ENCODE peak calls at places on chromosome 4, in ten cellular contexts. H is left ventricle myocardium inferior; B is psoas muscle; F is WERI-Rb-1; V is pancreas; X is brain microvascular endothelial cell; W is tibial artery; U is CD8-positive, alpha-beta T cell; G is neural progenitor cell; M is cardiac muscle cell. T is an unnamed sample.

GRCh38 chr4:142446965-142447474 is 399.1 kb downstream of the INPP4B start:
- DNase-seq in M (no peak), X (no peak), G (no peak), B (no peak), U (no peak), F (no peak), H (no peak), V (no peak), W (no peak), T (no peak)

GRCh38 chr4:173448919-173449641 is 50.2 kb upstream of the SCRG1 start:
- DNase-seq in F (no peak), X (no peak), G (no peak), H (peak), B (no peak), V (no peak), U (no peak), M (peak), W (no peak), T (no peak)

GRCh38 chr4:173169428-173170209 is 1.0 kb downstream of the GALNT7 start:
- DNase-seq in M (peak), W (peak), F (peak), X (no peak), B (peak), H (peak), G (peak), V (peak), U (peak), T (peak)

GRCh38 chr4:17613761-17614415 is 553 bp upstream of the MED28 start:
- DNase-seq in M (peak), F (no peak), G (peak), B (no peak), V (no peak), W (no peak), H (no peak), U (peak), X (peak), T (peak)

GRCh38 chr4:55512922-55513571 is 33.7 kb downstream of the CLOCK start:
- DNase-seq in H (no peak), B (no peak), W (no peak), G (no peak), U (no peak), F (no peak), X (no peak), V (no peak), M (no peak), T (no peak)

GRCh38 chr4:80014531-80014930 is 58.5 kb downstream of the ANTXR2 start:
- DNase-seq in X (peak), V (no peak), G (no peak), W (no peak), B (no peak), U (no peak), M (no peak), H (no peak), F (no peak), T (no peak)

GRCh38 chr4:26342328-26343040 is 21.7 kb downstream of the RBPJ start:
- DNase-seq in G (no peak), W (no peak), M (peak), F (no peak), B (no peak), X (peak), U (no peak), V (no peak), H (no peak), T (no peak)

GRCh38 chr4:89744915-89745314 is 92.0 kb downstream of the SNCA start:
- DNase-seq in X (no peak), G (no peak), H (no peak), U (no peak), W (no peak), B (no peak), V (no peak), F (no peak), M (no peak), T (no peak)

GRCh38 chr4:147096667-147097604 is 151.3 kb upstream of the TTC29 start:
- DNase-seq in U (no peak), W (no peak), G (peak), H (no peak), F (no peak), V (no peak), B (no peak), M (peak), X (no peak), T (no peak)

GRCh38 chr4:119906277-119906676 is 160.4 kb downstream of the MAD2L1 start:
- DNase-seq in F (no peak), B (no peak), H (no peak), V (no peak), U (no peak), G (no peak), W (no peak), M (no peak), X (no peak), T (no peak)

GRCh38 chr4:84597450-84597849 is 14.5 kb downstream of the CDS1 start:
- DNase-seq in U (no peak), X (no peak), W (no peak), F (no peak), H (no peak), G (no peak), M (no peak), B (no peak), V (no peak), T (no peak)

GRCh38 chr4:85475631-85476233 is 782 bp downstream of the ARHGAP24 start:
- DNase-seq in U (no peak), X (no peak), B (peak), F (no peak), V (no peak), M (peak), G (no peak), W (no peak), H (peak), T (no peak)

GRCh38 chr4:110518889-110519490 is 43.0 kb downstream of the ENPEP start:
- DNase-seq in M (peak), U (peak), V (peak), F (peak), X (peak), G (peak), B (no peak), W (no peak), H (no peak), T (no peak)

GRCh38 chr4:140756292-140757219 is at the start of gene TBC1D9:
- DNase-seq in M (peak), G (peak), F (peak), W (peak), X (peak), V (peak), U (no peak), H (peak), B (peak), T (peak)

GRCh38 chr4:4593596-4593995 is 51.7 kb upstream of the STX18 start:
- DNase-seq in H (no peak), W (no peak), F (no peak), M (no peak), B (no peak), U (no peak), X (no peak), G (no peak), V (no peak), T (no peak)

GRCh38 chr4:34258176-34258575 is 1986.1 kb downstream of the ARAP2 start:
- DNase-seq in H (no peak), W (no peak), U (no peak), M (no peak), B (no peak), V (no peak), G (no peak), F (no peak), X (no peak), T (no peak)

GRCh38 chr4:160257324-160257723 is 1154.4 kb downstream of the RAPGEF2 start:
- DNase-seq in U (no peak), G (no peak), F (no peak), W (no peak), B (no peak), X (no peak), H (no peak), M (no peak), V (no peak), T (no peak)

GRCh38 chr4:76623217-76624060 is 188.4 kb downstream of the SHROOM3 start:
- DNase-seq in M (no peak), U (no peak), W (no peak), V (no peak), X (peak), B (no peak), F (no peak), G (no peak), H (no peak), T (no peak)

GRCh38 chr4:11954093-11954492 is 525.4 kb upstream of the HS3ST1 start:
- DNase-seq in X (no peak), G (peak), U (no peak), W (no peak), F (peak), B (no peak), H (no peak), V (no peak), M (peak), T (no peak)

GRCh38 chr4:73435984-73436383 is at the start of gene AFP:
- DNase-seq in F (no peak), B (no peak), W (no peak), X (no peak), G (no peak), M (no peak), V (no peak), U (no peak), H (no peak), T (no peak)

DNA sequence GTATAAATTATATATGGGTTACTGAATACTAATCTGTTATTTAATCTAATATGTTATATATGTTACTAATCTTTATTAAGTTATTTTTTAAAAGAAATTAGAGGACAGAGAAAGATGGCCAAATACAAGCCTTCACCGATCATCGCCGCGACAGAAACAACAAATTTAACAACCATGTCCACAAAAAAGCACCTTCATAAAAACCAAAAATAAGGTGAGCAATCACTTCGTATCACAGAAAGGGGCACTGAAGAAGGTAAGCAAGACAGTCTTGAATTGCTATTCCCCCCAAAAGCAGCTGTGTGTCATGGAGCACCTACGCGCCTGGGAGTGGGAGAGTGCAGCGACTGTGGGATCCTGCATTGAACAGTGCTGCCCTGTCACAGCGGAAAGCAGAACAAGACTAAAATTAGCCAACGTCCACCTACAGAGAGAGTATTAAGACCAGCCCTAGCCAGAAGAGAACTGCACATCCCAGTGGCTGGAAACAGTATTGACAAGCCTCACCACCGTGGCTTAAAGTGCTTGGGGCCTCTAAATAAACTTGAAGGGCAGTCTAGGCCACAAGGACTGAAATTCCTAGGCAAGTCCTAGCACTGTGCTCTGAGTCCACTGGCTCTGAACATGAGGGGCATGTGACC is 38.5 kb downstream of the LRBA start:
- DNase-seq in F (no peak), G (peak), X (no peak), V (no peak), M (peak), W (no peak), H (no peak), B (no peak), U (no peak), T (no peak)
- TF ChIP-seq CTCF in F (peak), G (peak), X (no peak), V (no peak), M (no peak), W (no peak), H (no peak), B (no peak), U (no peak), T (no peak)

GRCh38 chr4:48680848-48681568 is 99.1 kb downstream of the FRYL start:
- DNase-seq in X (no peak), V (no peak), W (no peak), H (no peak), U (no peak), F (no peak), B (no peak), M (no peak), G (no peak), T (no peak)
- H3K27ac ChIP-seq in X (no peak), V (no peak), W (no peak), H (peak), U (no peak), F (no peak), B (no peak), M (no peak), G (no peak), T (no peak)

DNA sequence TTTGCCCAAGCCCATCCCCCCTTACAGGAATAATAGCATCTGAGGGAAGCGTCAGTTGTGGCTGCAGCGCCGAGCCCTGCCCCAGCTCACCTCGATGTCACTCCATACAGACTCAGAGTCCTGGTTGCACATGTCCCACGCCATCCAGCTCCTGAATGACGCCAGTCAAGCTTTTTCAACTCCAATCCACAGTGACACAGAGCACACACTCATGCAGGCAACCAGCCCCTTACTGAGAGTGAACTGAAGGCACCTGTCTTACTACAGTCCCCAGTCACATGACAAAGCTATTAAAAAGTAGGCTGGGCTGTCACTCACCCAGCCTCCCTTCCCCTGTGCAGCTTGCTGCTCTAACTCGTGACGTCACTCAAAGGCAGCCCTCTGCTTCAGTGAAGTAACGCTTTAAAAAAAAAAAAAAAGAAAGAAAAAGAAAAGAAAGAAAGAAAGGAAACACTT is at the start of gene PPARGC1A:
- DNase-seq in H (peak), G (peak), X (no peak), M (peak), W (peak), B (peak), V (peak), U (no peak), F (peak), T (peak)
- H3K4me3 ChIP-seq in H (peak), G (peak), X (peak), M (peak), W (peak), B (peak), V (peak), U (no peak), F (peak), T (peak)

DNA sequence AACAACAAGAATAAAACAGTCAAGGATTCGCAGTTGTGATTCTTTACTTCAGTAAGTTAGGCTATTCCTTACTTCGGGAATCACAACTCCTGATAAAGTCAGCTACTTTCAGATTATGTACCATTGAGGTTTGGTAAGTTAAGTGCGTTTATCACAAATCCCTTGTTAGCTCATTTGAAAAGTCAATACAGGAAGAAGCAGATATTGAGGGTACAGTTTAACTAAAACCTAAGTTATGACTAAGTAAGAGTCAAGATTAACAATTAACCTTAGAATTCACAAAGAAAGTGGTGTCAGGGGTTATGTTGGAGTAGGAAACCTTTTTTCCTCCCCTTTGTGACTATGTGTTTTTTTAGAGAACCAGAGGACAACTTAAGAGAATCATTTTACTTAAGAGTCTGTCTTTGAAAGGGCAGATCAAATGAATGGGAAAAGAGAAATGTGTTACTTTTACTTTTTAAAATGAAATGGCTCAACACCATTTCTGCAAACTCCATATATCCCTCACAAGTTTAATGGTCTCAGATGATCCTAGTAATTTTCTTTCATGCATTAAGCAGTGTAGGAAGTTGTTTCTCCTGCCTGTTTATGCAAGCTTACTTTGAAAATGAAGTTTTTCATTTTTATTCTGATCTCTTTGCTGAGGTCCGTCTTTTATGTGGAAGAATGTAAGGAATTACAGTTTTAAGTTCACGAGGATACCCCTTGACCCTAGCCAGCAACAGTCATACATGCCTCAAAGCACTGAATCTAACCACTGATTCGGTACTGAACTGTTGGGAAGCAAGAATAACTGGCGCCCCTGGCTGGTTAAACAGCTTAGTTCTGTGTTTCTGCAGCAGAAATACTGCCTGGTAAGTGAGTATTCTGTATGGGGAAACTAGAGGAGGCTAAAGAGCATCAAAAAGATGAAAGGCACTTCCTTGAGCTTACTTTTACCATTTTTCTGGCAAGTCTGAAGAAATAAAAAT is 211.7 kb downstream of the SLC4A4 start:
- DNase-seq in M (peak), X (peak), U (no peak), H (no peak), F (no peak), W (no peak), G (peak), V (no peak), B (no peak), T (no peak)
- TF ChIP-seq CTCF in M (peak), X (peak), U (no peak), H (no peak), F (no peak), W (no peak), G (peak), V (no peak), B (no peak), T (no peak)

DNA sequence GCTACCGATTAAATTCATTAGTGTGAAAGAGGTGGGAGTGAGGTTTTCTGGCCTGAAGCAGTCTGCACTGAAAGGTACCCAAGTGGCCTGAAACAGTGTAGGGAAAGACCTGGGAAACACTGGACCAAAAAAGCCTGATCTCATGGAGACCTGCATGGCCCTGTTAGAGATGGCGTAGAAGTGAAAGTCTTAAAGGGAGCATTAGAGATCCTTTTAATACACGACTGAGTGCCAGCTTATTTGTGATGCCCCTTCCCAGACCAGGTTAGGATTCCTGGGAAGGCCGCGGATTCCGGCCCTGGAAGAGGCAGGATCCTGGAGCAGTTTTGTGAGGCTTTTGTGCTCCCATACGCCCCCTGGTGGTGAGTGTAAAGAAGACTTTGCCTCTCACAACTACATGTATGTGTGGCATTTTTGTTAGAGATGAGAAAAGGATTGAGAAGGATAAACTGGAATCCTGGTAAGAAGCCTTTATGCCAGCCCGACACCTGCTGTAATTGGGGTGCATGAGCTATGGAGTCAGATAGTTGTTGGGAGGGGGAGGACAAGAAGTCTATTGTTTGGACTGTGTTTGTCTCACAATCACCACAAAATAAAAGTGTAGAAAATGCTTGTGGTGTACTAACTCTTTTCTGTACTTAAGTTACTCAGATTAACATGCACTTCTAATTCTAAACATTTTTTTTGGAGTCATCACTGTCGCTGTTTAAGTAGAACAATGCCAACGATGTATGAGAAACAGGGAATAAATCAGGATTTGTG is 54.0 kb downstream of the JADE1 start:
- DNase-seq in H (peak), M (peak), W (peak), X (peak), F (peak), V (peak), G (peak), B (peak), U (peak), T (peak)
- H3K27ac ChIP-seq in H (peak), M (no peak), W (peak), X (no peak), F (no peak), V (no peak), G (peak), B (no peak), U (no peak), T (no peak)

DNA sequence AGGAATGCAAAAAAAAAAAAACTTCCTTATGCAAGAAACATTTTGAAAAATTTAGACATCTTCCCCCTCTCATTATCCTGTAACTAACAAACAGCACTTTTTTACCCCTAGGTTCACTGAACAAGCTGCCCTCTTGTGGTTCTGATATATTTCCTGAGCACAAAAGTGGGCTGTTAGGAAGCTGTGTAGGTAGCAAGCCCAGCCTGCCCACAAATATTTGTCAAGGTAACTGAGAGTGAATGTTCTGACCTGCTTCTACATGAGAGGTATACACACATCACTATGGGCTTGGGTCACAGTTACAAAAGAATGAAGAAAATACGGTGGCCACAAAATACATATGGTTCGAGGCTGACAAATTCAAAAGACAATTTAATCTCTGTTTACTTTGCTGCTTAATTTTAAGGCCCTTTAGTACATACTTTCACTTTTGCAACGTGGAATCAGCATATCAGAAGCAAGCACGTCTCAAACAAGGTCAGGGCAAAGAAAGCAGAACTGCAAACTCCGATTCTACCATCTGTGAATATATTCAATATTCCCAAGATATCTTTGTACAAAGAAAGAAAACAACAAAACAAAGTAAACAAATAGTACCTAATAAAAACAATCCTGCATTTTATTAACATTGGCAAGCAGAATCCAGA is 78.6 kb downstream of the RBM47 start:
- DNase-seq in V (peak), B (no peak), H (no peak), G (peak), X (peak), F (peak), U (peak), M (peak), W (no peak), T (no peak)
- H3K4me3 ChIP-seq in V (peak), B (peak), H (peak), G (no peak), X (no peak), F (no peak), U (peak), M (no peak), W (peak), T (peak)

GRCh38 chr4:184268574-184269160 is 51.0 kb upstream of the ENPP6 start:
- DNase-seq in B (no peak), X (no peak), H (no peak), G (no peak), F (no peak), W (no peak), U (no peak), M (no peak), V (no peak), T (no peak)
- TF ChIP-seq CTCF in B (no peak), X (no peak), H (no peak), G (no peak), F (no peak), W (no peak), U (no peak), M (no peak), V (no peak), T (no peak)